ENCODE peak calls at places on chromosomes 4 and X, in eight cellular contexts. One of them, this sample, is unnamed.
A peak's percentile ranks its signal among the peaks of the same experiment; 100 is the strongest.

GRCh38 chrX:38732866-38733265 is 68.4 kb upstream of the MID1IP1 start:
- DNase-seq in SK-N-DZ: no peak
- DNase-seq in fibroblast of mammary gland: no peak
- DNase-seq in GM19239: no peak
- DNase-seq in AG08395: no peak
- DNase-seq in hypothalamus: no peak
- DNase-seq in AG04450: no peak
- DNase-seq in fibroblast of the aortic adventitia: no peak
- DNase-seq in this sample: no peak

GRCh38 chr4:57023104-57023503 is 44.4 kb downstream of the POLR2B start:
- DNase-seq in SK-N-DZ: no peak
- DNase-seq in fibroblast of mammary gland: peak; percentile 88
- DNase-seq in GM19239: no peak
- DNase-seq in AG08395: peak; percentile 80
- DNase-seq in hypothalamus: no peak
- DNase-seq in AG04450: peak; percentile 78
- DNase-seq in fibroblast of the aortic adventitia: peak; percentile 86
- DNase-seq in this sample: peak; percentile 88

GRCh38 chr4:8690811-8691775 is 98.5 kb downstream of the CPZ start:
- DNase-seq in SK-N-DZ: no peak
- DNase-seq in fibroblast of mammary gland: no peak
- DNase-seq in GM19239: no peak
- DNase-seq in AG08395: no peak
- DNase-seq in hypothalamus: no peak
- DNase-seq in AG04450: no peak
- DNase-seq in fibroblast of the aortic adventitia: no peak
- DNase-seq in this sample: no peak

GRCh38 chrX:17413228-17413627 is 38.2 kb downstream of the NHS start:
- DNase-seq in SK-N-DZ: no peak
- DNase-seq in fibroblast of mammary gland: peak; percentile 91
- DNase-seq in GM19239: no peak
- DNase-seq in AG08395: peak; percentile 32
- DNase-seq in hypothalamus: no peak
- DNase-seq in AG04450: peak; percentile 54
- DNase-seq in fibroblast of the aortic adventitia: peak; percentile 69
- DNase-seq in this sample: peak; percentile 75

GRCh38 chr4:112327950-112328349 is 30.8 kb downstream of the ALPK1 start:
- DNase-seq in SK-N-DZ: peak; percentile 57
- DNase-seq in fibroblast of mammary gland: peak; percentile 69
- DNase-seq in GM19239: no peak
- DNase-seq in AG08395: peak; percentile 66
- DNase-seq in hypothalamus: no peak
- DNase-seq in AG04450: peak; percentile 29
- DNase-seq in fibroblast of the aortic adventitia: peak; percentile 79
- DNase-seq in this sample: peak; percentile 28

GRCh38 chr4:4677825-4678522 is 136.1 kb upstream of the STX18 start:
- DNase-seq in SK-N-DZ: peak; percentile 37
- DNase-seq in fibroblast of mammary gland: peak; percentile 80
- DNase-seq in GM19239: no peak
- DNase-seq in AG08395: peak; percentile 82
- DNase-seq in hypothalamus: no peak
- DNase-seq in AG04450: no peak
- DNase-seq in fibroblast of the aortic adventitia: peak; percentile 83
- DNase-seq in this sample: peak; percentile 18

GRCh38 chrX:115525486-115525885 is 35.5 kb upstream of the PLS3 start:
- DNase-seq in SK-N-DZ: no peak
- DNase-seq in fibroblast of mammary gland: no peak
- DNase-seq in GM19239: no peak
- DNase-seq in AG08395: no peak
- DNase-seq in hypothalamus: no peak
- DNase-seq in AG04450: no peak
- DNase-seq in fibroblast of the aortic adventitia: no peak
- DNase-seq in this sample: no peak

GRCh38 chrX:50827996-50828395 is 14.0 kb upstream of the SHROOM4 start:
- DNase-seq in SK-N-DZ: no peak
- DNase-seq in fibroblast of mammary gland: peak; percentile 49
- DNase-seq in GM19239: no peak
- DNase-seq in AG08395: no peak
- DNase-seq in hypothalamus: no peak
- DNase-seq in AG04450: no peak
- DNase-seq in fibroblast of the aortic adventitia: no peak
- DNase-seq in this sample: no peak

GRCh38 chr4:66294626-66295025 is 624.3 kb upstream of the EPHA5 start:
- DNase-seq in SK-N-DZ: no peak
- DNase-seq in fibroblast of mammary gland: no peak
- DNase-seq in GM19239: no peak
- DNase-seq in AG08395: no peak
- DNase-seq in hypothalamus: no peak
- DNase-seq in AG04450: no peak
- DNase-seq in fibroblast of the aortic adventitia: no peak
- DNase-seq in this sample: no peak

GRCh38 chrX:41457618-41458192 is 10.6 kb downstream of the NYX start:
- DNase-seq in SK-N-DZ: no peak
- DNase-seq in fibroblast of mammary gland: no peak
- DNase-seq in GM19239: no peak
- DNase-seq in AG08395: no peak
- DNase-seq in hypothalamus: no peak
- DNase-seq in AG04450: no peak
- DNase-seq in fibroblast of the aortic adventitia: no peak
- DNase-seq in this sample: no peak

GRCh38 chrX:12497832-12498591 is 293.2 kb upstream of the PRPS2 start:
- DNase-seq in SK-N-DZ: no peak
- DNase-seq in fibroblast of mammary gland: no peak
- DNase-seq in GM19239: peak; percentile 12
- DNase-seq in AG08395: no peak
- DNase-seq in hypothalamus: no peak
- DNase-seq in AG04450: no peak
- DNase-seq in fibroblast of the aortic adventitia: no peak
- DNase-seq in this sample: no peak

GRCh38 chrX:110315541-110315940 is 2.3 kb downstream of the AMMECR1 start:
- DNase-seq in SK-N-DZ: no peak
- DNase-seq in fibroblast of mammary gland: peak; percentile 36
- DNase-seq in GM19239: no peak
- DNase-seq in AG08395: no peak
- DNase-seq in hypothalamus: no peak
- DNase-seq in AG04450: no peak
- DNase-seq in fibroblast of the aortic adventitia: peak; percentile 30
- DNase-seq in this sample: no peak

GRCh38 chrX:102672876-102673275 is 21.6 kb downstream of the GPRASP1 start:
- DNase-seq in SK-N-DZ: no peak
- DNase-seq in fibroblast of mammary gland: no peak
- DNase-seq in GM19239: no peak
- DNase-seq in AG08395: no peak
- DNase-seq in hypothalamus: no peak
- DNase-seq in AG04450: no peak
- DNase-seq in fibroblast of the aortic adventitia: peak; percentile 82
- DNase-seq in this sample: no peak

GRCh38 chr4:25977397-25978170 is 63.6 kb downstream of the SMIM20 start:
- DNase-seq in SK-N-DZ: peak; percentile 90
- DNase-seq in fibroblast of mammary gland: no peak
- DNase-seq in GM19239: no peak
- DNase-seq in AG08395: no peak
- DNase-seq in hypothalamus: no peak
- DNase-seq in AG04450: no peak
- DNase-seq in fibroblast of the aortic adventitia: no peak
- DNase-seq in this sample: no peak

GRCh38 chr4:40811886-40812857 is 62.4 kb downstream of the NSUN7 start:
- DNase-seq in SK-N-DZ: no peak
- DNase-seq in fibroblast of mammary gland: peak; percentile 36
- DNase-seq in GM19239: no peak
- DNase-seq in AG08395: no peak
- DNase-seq in hypothalamus: no peak
- DNase-seq in AG04450: no peak
- DNase-seq in fibroblast of the aortic adventitia: peak; percentile 4
- DNase-seq in this sample: no peak

GRCh38 chr4:26574563-26574962 is 9.3 kb upstream of the TBC1D19 start:
- DNase-seq in SK-N-DZ: no peak
- DNase-seq in fibroblast of mammary gland: no peak
- DNase-seq in GM19239: no peak
- DNase-seq in AG08395: no peak
- DNase-seq in hypothalamus: no peak
- DNase-seq in AG04450: no peak
- DNase-seq in fibroblast of the aortic adventitia: no peak
- DNase-seq in this sample: no peak

GRCh38 chrX:103373581-103373980 is 2.8 kb upstream of the BEX3 start:
- DNase-seq in SK-N-DZ: no peak
- DNase-seq in fibroblast of mammary gland: peak; percentile 53
- DNase-seq in GM19239: no peak
- DNase-seq in AG08395: no peak
- DNase-seq in hypothalamus: no peak
- DNase-seq in AG04450: no peak
- DNase-seq in fibroblast of the aortic adventitia: no peak
- DNase-seq in this sample: peak; percentile 39

This sample was measured in HCEC 1CT.